ENCODE peak calls at places on chromosomes 3 and 15, in five cellular contexts. K is mammary epithelial cell, T is astrocyte, O is IMR-90, J is HCT116. R is an unnamed sample. For H3K4me1, the result is how much of the 10 kb centered on the place peaks cover.

GRCh38 chr15:48811325-48811938 is 563 bp upstream of the CEP152 start:
- DNase-seq in K (no peak), T (no peak), O (no peak), J (no peak), R (no peak)

GRCh38 chr15:79779739-79780138 is 117.1 kb downstream of the MTHFS start:
- DNase-seq in K (no peak), T (no peak), O (no peak), J (no peak), R (no peak)

GRCh38 chr15:25245801-25246622 is 192.8 kb downstream of the UBE3A start:
- DNase-seq in K (no peak), T (no peak), O (no peak), J (no peak), R (no peak)

GRCh38 chr3:134879991-134880390 is 84.9 kb downstream of the EPHB1 start:
- DNase-seq in K (no peak), T (no peak), O (no peak), J (no peak), R (no peak)

GRCh38 chr3:128546646-128547045 is 53.6 kb upstream of the GATA2 start:
- DNase-seq in K (no peak), T (no peak), O (no peak), J (no peak), R (no peak)

GRCh38 chr3:187719628-187720336 is 17.4 kb upstream of the RTP2 start:
- DNase-seq in K (no peak), T (no peak), O (no peak), J (no peak), R (no peak)

GRCh38 chr3:9180764-9181117 is 68.7 kb downstream of the SRGAP3 start:
- DNase-seq in K (no peak), T (no peak), O (no peak), J (no peak), R (no peak)

GRCh38 chr3:101829066-101829830 is 20.1 kb upstream of the NFKBIZ start:
- DNase-seq in K (peak), T (peak), O (peak), J (no peak), R (no peak)

GRCh38 chr3:49751501-49751900 is 27.8 kb upstream of the GMPPB start:
- DNase-seq in K (no peak), T (no peak), O (no peak), J (no peak), R (no peak)

GRCh38 chr15:30927148-30927761 is 23.5 kb downstream of the FAN1 start:
- DNase-seq in K (no peak), T (no peak), O (no peak), J (no peak), R (no peak)

GRCh38 chr3:16026753-16027152 is 147.7 kb upstream of the GALNT15 start:
- DNase-seq in K (no peak), T (peak), O (peak), J (no peak), R (no peak)

GRCh38 chr3:120797857-120798256 is 55.3 kb downstream of the GTF2E1 start:
- DNase-seq in K (no peak), T (no peak), O (no peak), J (no peak), R (no peak)

GRCh38 chr15:67064607-67065530 is 533 bp upstream of the SMAD3 start:
- DNase-seq in K (no peak), T (no peak), O (no peak), J (no peak), R (peak)

GRCh38 chr15:97210277-97210676 is 750.2 kb upstream of the ARRDC4 start:
- DNase-seq in K (no peak), T (no peak), O (no peak), J (no peak), R (no peak)

GRCh38 chr15:64143276-64143675 is 8.3 kb upstream of the SNX22 start:
- DNase-seq in K (no peak), T (no peak), O (no peak), J (no peak), R (peak)
- H3K4me2 ChIP-seq in K (no peak), T (no peak), O (no peak), J (no peak), R (no peak)

DNA sequence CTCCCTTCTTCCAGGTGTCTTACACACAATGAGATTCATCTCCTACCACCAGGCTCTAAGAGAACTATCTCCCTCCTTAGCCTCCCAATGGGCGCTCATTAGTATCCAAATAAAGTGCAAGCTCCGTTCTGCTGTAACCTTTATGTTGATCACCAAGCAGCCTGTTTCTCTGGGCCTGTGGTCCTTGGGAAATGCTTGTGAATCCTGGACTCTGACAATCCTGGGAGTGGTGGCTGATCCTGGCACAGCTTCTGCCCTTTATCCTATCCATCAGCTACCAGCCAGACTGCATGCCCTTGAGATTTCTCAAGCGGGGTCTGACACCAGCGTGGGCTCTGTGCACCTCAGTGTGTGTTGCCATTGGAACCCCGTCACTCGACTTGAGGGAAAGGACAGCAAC is 26.1 kb upstream of the USP3 start:
- DNase-seq in K (no peak), T (no peak), O (no peak), J (no peak), R (no peak)
- H3K4me1 ChIP-seq in K (under half), T (under half), O (under half), J (under half), R (under half)

DNA sequence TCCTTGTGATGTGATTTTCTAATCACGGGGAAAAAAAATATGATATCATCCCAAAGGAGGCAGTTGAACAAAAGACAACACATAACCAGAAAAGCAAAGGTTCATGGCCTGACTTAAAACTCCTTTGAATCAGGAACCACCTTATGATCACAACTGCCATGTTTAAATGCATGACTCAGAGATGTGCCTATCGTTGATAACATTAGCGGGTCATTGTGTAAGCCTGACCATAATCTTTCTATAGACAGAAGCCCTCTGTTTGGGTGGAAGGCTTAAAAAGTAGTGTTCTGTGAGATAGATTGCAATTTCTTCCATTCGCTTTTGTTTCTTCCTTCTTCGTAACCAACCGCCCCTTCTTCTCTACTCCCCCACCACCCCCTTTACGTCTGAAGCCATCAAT is 64.3 kb downstream of the EPHA3 start:
- DNase-seq in K (peak), T (peak), O (no peak), J (no peak), R (no peak)
- H3K4me2 ChIP-seq in K (no peak), T (peak), O (no peak), J (no peak), R (no peak)

GRCh38 chr3:66489577-66489976 is 11.2 kb downstream of the LRIG1 start:
- DNase-seq in K (no peak), T (no peak), O (no peak), J (no peak), R (no peak)
- H3K4me1 ChIP-seq in K (under half), T (under half), O (under half), J (under half), R (under half)

GRCh38 chr3:66365023-66365581 is 135.7 kb downstream of the LRIG1 start:
- DNase-seq in K (no peak), T (no peak), O (no peak), J (no peak), R (no peak)
- H3K4me2 ChIP-seq in K (no peak), T (no peak), O (no peak), J (no peak), R (no peak)

DNA sequence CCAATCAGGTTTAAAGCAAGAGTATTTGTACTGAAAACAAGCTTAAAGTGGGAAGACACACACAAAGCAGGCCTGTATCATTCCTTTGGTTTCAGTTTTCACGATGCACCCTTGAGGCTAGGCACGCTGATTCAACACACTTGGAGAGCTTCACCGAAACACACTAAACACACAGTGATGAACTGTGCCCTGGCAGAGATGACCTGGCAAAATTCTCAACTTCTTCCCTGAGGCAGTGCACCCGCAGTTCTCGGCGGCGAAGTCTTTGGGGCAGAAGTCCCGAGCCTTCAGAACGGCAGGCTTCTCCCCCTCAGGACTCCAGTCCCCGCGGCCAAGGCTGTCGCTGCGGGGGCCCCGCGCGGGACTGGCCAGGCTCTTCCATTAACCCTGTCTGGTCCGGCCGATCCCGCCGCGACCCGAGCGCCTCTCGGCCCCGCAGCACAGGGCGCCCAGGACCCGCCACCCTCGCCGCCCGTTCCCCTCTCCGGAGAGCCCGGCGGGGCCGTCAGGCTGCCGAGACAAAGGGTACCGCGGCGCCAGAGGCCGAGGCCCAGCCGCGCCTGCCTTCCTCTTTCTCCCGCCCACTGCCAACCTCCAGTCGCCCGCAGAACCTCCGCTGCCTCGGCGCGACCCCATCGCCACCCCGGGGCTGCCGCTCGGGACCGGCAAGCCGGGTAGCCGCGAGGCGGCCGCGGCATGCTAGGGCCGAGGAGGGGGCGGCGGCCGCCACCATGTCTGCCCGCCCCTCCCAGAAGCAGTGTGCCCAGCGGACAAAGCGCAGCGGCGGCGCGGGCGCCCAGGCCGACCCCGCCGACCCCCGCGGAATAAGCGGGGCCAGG is 780 bp downstream of the GABPB1 start:
- DNase-seq in K (peak), T (peak), O (peak), J (peak), R (peak)
- H3K4me1 ChIP-seq in K (under half), T (under half), O (under half), J (under half), R (under half)

GRCh38 chr3:124118397-124118796 is 126.5 kb upstream of the ROPN1 start:
- DNase-seq in K (peak), T (no peak), O (peak), J (no peak), R (no peak)
- H3K4me2 ChIP-seq in K (no peak), T (peak), O (no peak), J (no peak), R (no peak)